ENCODE peak calls at places on chromosomes 12 and 14, in eight cellular contexts. T is endothelial cell, K is BJ, J is H4, E is neuronal stem cell, W is H54, G is GM23338, X is amniotic stem cell. L is an unnamed sample.
A peak's percentile ranks its signal among the peaks of the same experiment; 100 is the strongest.

GRCh38 chr14:67335781-67336180 is 23.8 kb downstream of the ATP6V1D start:
- DNase-seq in T (peak; percentile 18), K (no peak), J (peak; percentile 37), E (no peak), W (no peak), G (peak; percentile 80), X (no peak), L (no peak)

GRCh38 chr14:65006251-65006721 is 19.6 kb downstream of the FNTB start:
- DNase-seq in T (no peak), K (no peak), J (peak; percentile 22), E (no peak), W (no peak), G (no peak), X (no peak), L (no peak)

GRCh38 chr14:81990312-81990761 is 456.7 kb upstream of the SEL1L start:
- DNase-seq in T (peak; percentile 50), K (no peak), J (peak; percentile 45), E (peak; percentile 72), W (no peak), G (peak; percentile 72), X (no peak), L (peak; percentile 12)

GRCh38 chr12:67698711-67699603 is 50.4 kb downstream of the DYRK2 start:
- DNase-seq in T (no peak), K (no peak), J (peak; percentile 55), E (no peak), W (no peak), G (no peak), X (peak; percentile 41), L (no peak)

GRCh38 chr12:95147836-95148235 is 69.4 kb downstream of the FGD6 start:
- DNase-seq in T (no peak), K (no peak), J (no peak), E (no peak), W (no peak), G (peak; percentile 73), X (no peak), L (no peak)

GRCh38 chr12:97984951-97985350 is 522.3 kb downstream of the RMST start:
- DNase-seq in T (no peak), K (no peak), J (no peak), E (no peak), W (no peak), G (no peak), X (no peak), L (no peak)

GRCh38 chr12:24915501-24915900 is 33.4 kb downstream of the BCAT1 start:
- DNase-seq in T (no peak), K (no peak), J (no peak), E (no peak), W (no peak), G (no peak), X (no peak), L (no peak)

GRCh38 chr12:2836004-2836403 is 1.2 kb upstream of the NRIP2 start:
- DNase-seq in T (no peak), K (no peak), J (no peak), E (no peak), W (no peak), G (no peak), X (no peak), L (no peak)

GRCh38 chr12:108511633-108512540 is 3.2 kb upstream of the FICD start:
- DNase-seq in T (peak; percentile 76), K (no peak), J (peak; percentile 66), E (peak; percentile 74), W (peak; percentile 38), G (peak; percentile 93), X (peak; percentile 9), L (peak; percentile 65)

GRCh38 chr14:106024983-106025604 is 498.7 kb downstream of the TMEM121 start:
- DNase-seq in T (no peak), K (no peak), J (no peak), E (no peak), W (no peak), G (no peak), X (no peak), L (no peak)

GRCh38 chr14:60650382-60650961 is 1.2 kb upstream of the SIX1 start:
- DNase-seq in T (no peak), K (no peak), J (no peak), E (peak; percentile 21), W (no peak), G (no peak), X (no peak), L (no peak)

GRCh38 chr14:56098021-56098420 is 20.2 kb upstream of the PELI2 start:
- DNase-seq in T (no peak), K (no peak), J (no peak), E (no peak), W (no peak), G (no peak), X (no peak), L (no peak)

GRCh38 chr12:6380141-6381121 is 3.5 kb upstream of the LTBR start:
- DNase-seq in T (no peak), K (no peak), J (no peak), E (no peak), W (no peak), G (no peak), X (no peak), L (no peak)

GRCh38 chr14:102255401-102256190 is 49.4 kb downstream of the MOK start:
- DNase-seq in T (no peak), K (no peak), J (no peak), E (no peak), W (no peak), G (no peak), X (no peak), L (no peak)

GRCh38 chr12:22821985-22822384 is 197.0 kb downstream of the ETNK1 start:
- DNase-seq in T (no peak), K (no peak), J (no peak), E (no peak), W (no peak), G (no peak), X (no peak), L (no peak)

GRCh38 chr12:16606201-16606849 is 363 bp upstream of the LMO3 start:
- DNase-seq in T (no peak), K (no peak), J (peak; percentile 23), E (no peak), W (no peak), G (peak; percentile 86), X (no peak), L (no peak)

GRCh38 chr12:88145567-88146347 is 3.6 kb downstream of the TMTC3 start:
- DNase-seq in T (no peak), K (no peak), J (no peak), E (no peak), W (no peak), G (peak; percentile 18), X (no peak), L (no peak)

GRCh38 chr12:20270557-20270956 is 97.8 kb upstream of the PDE3A start:
- DNase-seq in T (no peak), K (no peak), J (no peak), E (no peak), W (no peak), G (no peak), X (no peak), L (no peak)

GRCh38 chr14:67735361-67735921 is 33.8 kb downstream of the RDH12 start:
- DNase-seq in T (no peak), K (no peak), J (no peak), E (no peak), W (no peak), G (no peak), X (no peak), L (no peak)

GRCh38 chr12:25796523-25797000 is 161.9 kb upstream of the RASSF8 start:
- DNase-seq in T (no peak), K (no peak), J (no peak), E (no peak), W (no peak), G (no peak), X (no peak), L (no peak)

GRCh38 chr14:71165121-71165574 is 257.9 kb downstream of the PCNX1 start:
- DNase-seq in T (no peak), K (no peak), J (no peak), E (no peak), W (no peak), G (no peak), X (no peak), L (no peak)

GRCh38 chr14:105635560-105635959 is 109.2 kb downstream of the TMEM121 start:
- DNase-seq in T (no peak), K (no peak), J (no peak), E (no peak), W (no peak), G (no peak), X (no peak), L (no peak)

GRCh38 chr12:92408072-92408900 is 262.6 kb upstream of the BTG1 start:
- DNase-seq in T (peak; percentile 39), K (no peak), J (peak; percentile 52), E (no peak), W (peak; percentile 6), G (peak; percentile 77), X (no peak), L (no peak)

GRCh38 chr14:72619071-72619710 is 274.7 kb downstream of the DPF3 start:
- DNase-seq in T (no peak), K (no peak), J (no peak), E (no peak), W (peak; percentile 35), G (no peak), X (no peak), L (no peak)

GRCh38 chr12:101839324-101840283 is 8.8 kb upstream of the GNPTAB start:
- DNase-seq in T (peak; percentile 63), K (no peak), J (peak; percentile 49), E (peak; percentile 49), W (no peak), G (peak; percentile 80), X (no peak), L (peak; percentile 32)

GRCh38 chr14:86003998-86004397 is 474.1 kb downstream of the FLRT2 start:
- DNase-seq in T (no peak), K (no peak), J (no peak), E (no peak), W (no peak), G (no peak), X (no peak), L (no peak)

GRCh38 chr12:57474862-57475261 is 4.8 kb downstream of the ARHGAP9 start:
- DNase-seq in T (no peak), K (no peak), J (no peak), E (no peak), W (no peak), G (no peak), X (no peak), L (no peak)

GRCh38 chr12:43480591-43480990 is 71.4 kb downstream of the ADAMTS20 start:
- DNase-seq in T (no peak), K (no peak), J (no peak), E (no peak), W (no peak), G (no peak), X (no peak), L (no peak)

GRCh38 chr12:9794484-9795063 is 32.7 kb upstream of the KLRF1 start:
- DNase-seq in T (no peak), K (no peak), J (no peak), E (no peak), W (no peak), G (no peak), X (no peak), L (no peak)

GRCh38 chr14:89603938-89604480 is 187.0 kb upstream of the FOXN3 start:
- DNase-seq in T (no peak), K (no peak), J (no peak), E (no peak), W (no peak), G (no peak), X (no peak), L (no peak)

GRCh38 chr14:93410893-93411292 is 19.8 kb upstream of the UNC79 start:
- DNase-seq in T (no peak), K (no peak), J (no peak), E (no peak), W (no peak), G (no peak), X (no peak), L (no peak)

GRCh38 chr12:123995023-123995422 is 22.0 kb downstream of the ZNF664 start:
- DNase-seq in T (no peak), K (no peak), J (no peak), E (no peak), W (no peak), G (no peak), X (no peak), L (peak; percentile 30)

GRCh38 chr14:50846171-50846880 is 15.4 kb upstream of the NIN start:
- DNase-seq in T (no peak), K (peak; percentile 47), J (no peak), E (no peak), W (peak; percentile 43), G (no peak), X (peak; percentile 36), L (no peak)

GRCh38 chr14:104757238-104757585 is 4.3 kb downstream of the SIVA1 start:
- DNase-seq in T (no peak), K (no peak), J (no peak), E (no peak), W (no peak), G (no peak), X (no peak), L (no peak)

L was measured in HFF-Myc.